ENCODE peak calls at places on chromosomes 11 and 22, in six cellular contexts. R is T47D; L is activated naive CD8-positive, alpha-beta T cell treated with anti-CD3 and anti-CD28 coated beads, Interleukin-2, amount 50 U/mL, for 24 hours; K is stimulated activated CD4-positive, alpha-beta T cell treated with anti-CD3 and anti-CD28 coated beads, Interleukin-12 subunit alpha, Interleukin-12 subunit beta, amount 100 ng/mL, for 4 hours; T is activated T-cell treated with anti-CD3 and anti-CD28 coated beads, Interleukin-2, amount 50 U/mL, for 4 hours; J is stimulated activated naive B cell treated with anti-CD40 and anti-IgM and Interleukin-4, amounts not matched to agents 10 μg/mL and 1 μg/mL and 100 μg/mL, for 72 hours. G is an unnamed sample.

GRCh38 chr11:120137187-120137610 is 714 bp downstream of the TRIM29 start:
- DNase-seq in R (no peak), L (no peak), K (no peak), T (no peak), J (no peak), G (no peak)

GRCh38 chr22:39234157-39234793 is 10.5 kb downstream of the PDGFB start:
- DNase-seq in R (no peak), L (no peak), K (no peak), T (no peak), J (no peak), G (no peak)

GRCh38 chr22:24413271-24413670 is 14.1 kb upstream of the ADORA2A start:
- DNase-seq in R (no peak), L (no peak), K (no peak), T (no peak), J (no peak), G (no peak)

GRCh38 chr11:11230802-11231562 is 122.1 kb downstream of the CSNK2A3 start:
- DNase-seq in R (peak; percentile 10), L (peak; percentile 27), K (no peak), T (no peak), J (no peak), G (no peak)

GRCh38 chr22:37459211-37459610 is 27.0 kb downstream of the MFNG start:
- DNase-seq in R (no peak), L (no peak), K (no peak), T (no peak), J (no peak), G (no peak)

GRCh38 chr11:2105536-2105935 is 33.7 kb downstream of the IGF2 start:
- DNase-seq in R (no peak), L (no peak), K (no peak), T (no peak), J (no peak), G (no peak)

GRCh38 chr11:20712912-20713311 is 43.5 kb downstream of the NELL1 start:
- DNase-seq in R (no peak), L (no peak), K (no peak), T (no peak), J (no peak), G (no peak)

GRCh38 chr22:48782817-48783511 is 1044.7 kb downstream of the BRD1 start:
- DNase-seq in R (no peak), L (no peak), K (no peak), T (no peak), J (no peak), G (no peak)

GRCh38 chr11:123546515-123546914 is 107.9 kb downstream of the SCN3B start:
- DNase-seq in R (no peak), L (no peak), K (no peak), T (no peak), J (no peak), G (no peak)

GRCh38 chr11:87022254-87022653 is 15.5 kb upstream of the TMEM135 start:
- DNase-seq in R (no peak), L (no peak), K (no peak), T (no peak), J (no peak), G (no peak)

GRCh38 chr22:44365196-44365802 is 52.5 kb upstream of the SHISAL1 start:
- DNase-seq in R (no peak), L (no peak), K (no peak), T (no peak), J (no peak), G (no peak)

GRCh38 chr11:17595526-17596309 is 48.7 kb downstream of the OTOG start:
- DNase-seq in R (no peak), L (no peak), K (no peak), T (no peak), J (no peak), G (no peak)

GRCh38 chr11:117384045-117384444 is 56.4 kb downstream of the CEP164 start:
- DNase-seq in R (no peak), L (no peak), K (no peak), T (no peak), J (no peak), G (no peak)

GRCh38 chr11:93729129-93729616 is 12.1 kb downstream of the TAF1D start:
- DNase-seq in R (no peak), L (no peak), K (no peak), T (no peak), J (no peak), G (no peak)

GRCh38 chr11:9219572-9219971 is 45.6 kb downstream of the DENND5A start:
- DNase-seq in R (no peak), L (no peak), K (no peak), T (no peak), J (no peak), G (no peak)

GRCh38 chr11:536841-537621 is at the start of gene LRRC56:
- DNase-seq in R (peak; percentile 92), L (peak; percentile 92), K (peak; percentile 92), T (peak; percentile 92), J (peak; percentile 96), G (peak; percentile 74)

GRCh38 chr11:91641153-91641552 is 583.5 kb upstream of the FAT3 start:
- DNase-seq in R (no peak), L (no peak), K (no peak), T (no peak), J (no peak), G (no peak)

GRCh38 chr11:110029714-110030113 is 63.5 kb upstream of the ZC3H12C start:
- DNase-seq in R (no peak), L (no peak), K (no peak), T (no peak), J (no peak), G (no peak)

GRCh38 chr22:44622147-44622427 is 79.9 kb upstream of the PRR5 start:
- DNase-seq in R (peak; percentile 52), L (peak; percentile 18), K (no peak), T (no peak), J (no peak), G (no peak)

GRCh38 chr11:109794501-109794900 is 298.7 kb upstream of the ZC3H12C start:
- DNase-seq in R (no peak), L (no peak), K (no peak), T (no peak), J (no peak), G (no peak)

GRCh38 chr22:47837703-47838102 is 1075.3 kb downstream of the TBC1D22A start:
- DNase-seq in R (peak; percentile 58), L (no peak), K (no peak), T (no peak), J (no peak), G (no peak)

GRCh38 chr22:22945195-22945594 is 57.6 kb downstream of the IGLL5 start:
- DNase-seq in R (no peak), L (no peak), K (no peak), T (no peak), J (no peak), G (no peak)

GRCh38 chr11:59990421-59990820 is 26.6 kb upstream of the OOSP4B start:
- DNase-seq in R (no peak), L (no peak), K (no peak), T (no peak), J (no peak), G (no peak)

GRCh38 chr11:128884703-128885338 is 6.3 kb upstream of the KCNJ5 start:
- DNase-seq in R (peak; percentile 89), L (peak; percentile 62), K (peak; percentile 27), T (peak; percentile 40), J (peak; percentile 53), G (no peak)

GRCh38 chr11:59429924-59430516 is 3.8 kb upstream of the OR5A2 start:
- DNase-seq in R (peak; percentile 83), L (peak; percentile 27), K (no peak), T (peak; percentile 6), J (peak; percentile 57), G (no peak)

GRCh38 chr11:92852946-92853345 is 116.5 kb upstream of the MTNR1B start:
- DNase-seq in R (no peak), L (no peak), K (no peak), T (no peak), J (no peak), G (no peak)

GRCh38 chr22:30881361-30882180 is 87.0 kb downstream of the MORC2 start:
- DNase-seq in R (no peak), L (no peak), K (no peak), T (no peak), J (no peak), G (no peak)

GRCh38 chr11:126914941-126915340 is 85.6 kb downstream of the KIRREL3 start:
- DNase-seq in R (no peak), L (no peak), K (no peak), T (no peak), J (no peak), G (no peak)

GRCh38 chr22:45756558-45756957 is 84.9 kb downstream of the ATXN10 start:
- DNase-seq in R (no peak), L (no peak), K (no peak), T (no peak), J (no peak), G (no peak)

GRCh38 chr11:73345481-73346147 is 30.6 kb upstream of the RELT start:
- DNase-seq in R (no peak), L (no peak), K (no peak), T (no peak), J (no peak), G (no peak)

GRCh38 chr22:19880786-19881569 is 26.3 kb upstream of the GNB1L start:
- DNase-seq in R (peak; percentile 39), L (no peak), K (no peak), T (no peak), J (no peak), G (no peak)